ENCODE peak calls at places on chromosome 9, in six cellular contexts. B, E, A, R, C and F are unnamed samples.

GRCh38 chr9:123710299-123710698 is 219.6 kb downstream of the DENND1A start:
- DNase-seq in C (peak; percentile 93), E (no peak), A (no peak), R (no peak), B (no peak), F (no peak)

GRCh38 chr9:132756214-132756799 is 86.0 kb downstream of the GTF3C4 start:
- DNase-seq in C (no peak), E (no peak), A (no peak), R (peak; percentile 34), B (no peak), F (no peak)

GRCh38 chr9:8857330-8858249 is 1058.0 kb upstream of the DMAC1 start:
- DNase-seq in A (peak; percentile 61), E (no peak), R (peak; percentile 70), C (peak; percentile 8), B (peak; percentile 80), F (peak; percentile 85)

GRCh38 chr9:127424669-127424986 is 446 bp downstream of the ZNF79 start:
- DNase-seq in R (no peak), E (no peak), B (no peak), A (no peak), C (peak; percentile 24), F (no peak)

GRCh38 chr9:91515074-91515687 is 91.5 kb upstream of the NFIL3 start:
- DNase-seq in A (no peak), R (no peak), B (peak; percentile 31), C (peak; percentile 61), E (no peak), F (no peak)

GRCh38 chr9:89878003-89878411 is 273.2 kb downstream of the GADD45G start:
- DNase-seq in A (peak; percentile 31), E (no peak), C (no peak), R (peak; percentile 29), B (no peak), F (peak; percentile 65)

GRCh38 chr9:135879619-135880018 is 27.7 kb downstream of the CAMSAP1 start:
- DNase-seq in B (no peak), C (no peak), E (no peak), A (no peak), R (no peak), F (no peak)

GRCh38 chr9:108586451-108586850 is 269.3 kb downstream of the ACTL7B start:
- DNase-seq in R (no peak), E (no peak), C (no peak), B (no peak), A (no peak), F (no peak)

GRCh38 chr9:89955626-89956025 is 350.8 kb downstream of the GADD45G start:
- DNase-seq in E (no peak), C (no peak), B (no peak), A (no peak), R (no peak), F (no peak)

GRCh38 chr9:120446681-120447080 is 133.3 kb downstream of the CDK5RAP2 start:
- DNase-seq in R (no peak), C (no peak), E (no peak), A (no peak), B (no peak), F (no peak)

GRCh38 chr9:30579810-30580209 is 1804.6 kb upstream of the ACO1 start:
- DNase-seq in R (no peak), E (no peak), A (no peak), B (no peak), C (no peak), F (no peak)

GRCh38 chr9:72978724-72979123 is 25.9 kb upstream of the ALDH1A1 start:
- DNase-seq in A (no peak), R (no peak), C (peak; percentile 29), B (no peak), E (no peak), F (no peak)

GRCh38 chr9:116718111-116718510 is 31.0 kb downstream of the TRIM32 start:
- DNase-seq in C (no peak), R (no peak), E (no peak), A (no peak), B (no peak), F (no peak)